ENCODE peak calls at places on chromosomes 3 and 15, in four cellular contexts. One of them, this sample, is unnamed.

GRCh38 chr3:173893066-173893465 is 495.5 kb downstream of the NLGN1 start:
- DNase-seq in body of pancreas: no peak
- DNase-seq in epithelial cell of proximal tubule: peak; percentile 61
- DNase-seq in A673: no peak
- DNase-seq in this sample: no peak

GRCh38 chr3:33831053-33831452 is 32.6 kb downstream of the PDCD6IP start:
- DNase-seq in body of pancreas: no peak
- DNase-seq in A673: no peak
- DNase-seq in epithelial cell of proximal tubule: no peak
- DNase-seq in this sample: no peak

GRCh38 chr3:125374996-125375941 is at the start of gene ZNF148:
- DNase-seq in A673: peak; percentile 92
- DNase-seq in body of pancreas: peak; percentile 92
- DNase-seq in epithelial cell of proximal tubule: no peak
- DNase-seq in this sample: no peak

GRCh38 chr3:187743195-187744141 is 1.8 kb downstream of the BCL6 start:
- DNase-seq in epithelial cell of proximal tubule: no peak
- DNase-seq in A673: peak; percentile 35
- DNase-seq in body of pancreas: peak; percentile 71
- DNase-seq in this sample: no peak

GRCh38 chr15:28935316-28935715 is 49.5 kb downstream of the APBA2 start:
- DNase-seq in body of pancreas: no peak
- DNase-seq in epithelial cell of proximal tubule: no peak
- DNase-seq in A673: no peak
- DNase-seq in this sample: peak; percentile 68

GRCh38 chr3:178005961-178006360 is 530.3 kb upstream of the KCNMB2 start:
- DNase-seq in body of pancreas: no peak
- DNase-seq in epithelial cell of proximal tubule: no peak
- DNase-seq in A673: no peak
- DNase-seq in this sample: no peak

GRCh38 chr3:48077835-48078234 is 61.6 kb upstream of the MAP4 start:
- DNase-seq in body of pancreas: no peak
- DNase-seq in A673: no peak
- DNase-seq in epithelial cell of proximal tubule: no peak
- DNase-seq in this sample: no peak

GRCh38 chr15:79130535-79131130 is 40.1 kb upstream of the RASGRF1 start:
- DNase-seq in epithelial cell of proximal tubule: no peak
- DNase-seq in body of pancreas: no peak
- DNase-seq in A673: no peak
- DNase-seq in this sample: no peak

GRCh38 chr3:43759297-43759782 is 68.6 kb downstream of the ABHD5 start:
- DNase-seq in epithelial cell of proximal tubule: peak; percentile 98
- DNase-seq in A673: no peak
- DNase-seq in body of pancreas: no peak
- DNase-seq in this sample: no peak

GRCh38 chr3:48187579-48188265 is 495 bp downstream of the CDC25A start:
- DNase-seq in A673: peak; percentile 12
- DNase-seq in body of pancreas: peak; percentile 68
- DNase-seq in epithelial cell of proximal tubule: no peak
- DNase-seq in this sample: no peak

GRCh38 chr15:92705693-92706618 is 50.4 kb upstream of the FAM174B start:
- DNase-seq in A673: no peak
- DNase-seq in body of pancreas: no peak
- DNase-seq in epithelial cell of proximal tubule: no peak
- DNase-seq in this sample: no peak

GRCh38 chr3:60758169-60758568 is 493.1 kb downstream of the FHIT start:
- DNase-seq in epithelial cell of proximal tubule: no peak
- DNase-seq in body of pancreas: no peak
- DNase-seq in A673: no peak
- DNase-seq in this sample: no peak

GRCh38 chr3:28901029-28901428 is 379.8 kb upstream of the RBMS3 start:
- DNase-seq in A673: peak; percentile 4
- DNase-seq in epithelial cell of proximal tubule: no peak
- DNase-seq in body of pancreas: peak; percentile 6
- DNase-seq in this sample: no peak

GRCh38 chr3:163474766-163475165 is 1603.5 kb downstream of the SI start:
- DNase-seq in epithelial cell of proximal tubule: no peak
- DNase-seq in body of pancreas: no peak
- DNase-seq in A673: peak; percentile 50
- DNase-seq in this sample: no peak

GRCh38 chr3:53114011-53114400 is 16.2 kb downstream of the RFT1 start:
- DNase-seq in body of pancreas: peak; percentile 86
- DNase-seq in epithelial cell of proximal tubule: no peak
- DNase-seq in A673: peak; percentile 62
- DNase-seq in this sample: no peak

GRCh38 chr15:42020713-42021273 is at the start of gene PLA2G4E:
- DNase-seq in A673: no peak
- DNase-seq in epithelial cell of proximal tubule: no peak
- DNase-seq in body of pancreas: no peak
- DNase-seq in this sample: no peak

GRCh38 chr3:155739154-155739553 is 5.7 kb downstream of the PLCH1 start:
- DNase-seq in body of pancreas: no peak
- DNase-seq in epithelial cell of proximal tubule: no peak
- DNase-seq in A673: peak; percentile 49
- DNase-seq in this sample: no peak

GRCh38 chr3:155741598-155741997 is 3.3 kb downstream of the PLCH1 start:
- DNase-seq in A673: no peak
- DNase-seq in epithelial cell of proximal tubule: no peak
- DNase-seq in body of pancreas: no peak
- DNase-seq in this sample: no peak

GRCh38 chr3:155741081-155741480 is 3.8 kb downstream of the PLCH1 start:
- DNase-seq in body of pancreas: no peak
- DNase-seq in A673: no peak
- DNase-seq in epithelial cell of proximal tubule: no peak
- DNase-seq in this sample: no peak

GRCh38 chr3:155737844-155738460 is 6.9 kb downstream of the PLCH1 start:
- DNase-seq in epithelial cell of proximal tubule: peak; percentile 88
- DNase-seq in A673: no peak
- DNase-seq in body of pancreas: peak; percentile 92
- DNase-seq in this sample: no peak

DNA sequence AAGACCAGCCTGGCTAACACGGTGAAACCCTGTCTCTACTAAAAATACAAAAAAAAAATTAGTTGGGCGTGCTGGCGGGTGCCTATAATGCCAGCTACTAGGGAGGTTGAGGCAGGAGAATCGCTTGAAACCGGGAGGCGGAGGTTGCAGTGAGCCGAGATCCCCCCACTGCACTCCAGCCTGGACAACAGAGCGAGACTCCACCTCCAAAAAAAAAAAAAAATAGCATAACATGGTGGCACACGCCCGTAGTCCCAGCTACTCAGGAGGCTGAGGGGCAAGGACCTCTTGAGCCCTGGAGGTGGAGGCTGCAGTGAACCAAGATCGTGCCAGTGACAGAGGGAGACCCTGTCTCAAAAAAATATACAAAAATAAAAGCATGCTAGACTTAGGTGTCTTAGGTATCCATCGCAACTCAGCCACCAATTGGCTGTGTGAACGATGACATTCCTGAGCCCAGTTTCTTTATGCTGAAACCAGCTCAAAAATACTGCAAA is 6.2 kb downstream of the PLCH1 start:
- DNase-seq in body of pancreas: no peak
- DNase-seq in A673: no peak
- DNase-seq in epithelial cell of proximal tubule: no peak
- DNase-seq in this sample: no peak
- TF ChIP-seq CTCF in body of pancreas: no peak
- TF ChIP-seq CTCF in A673: no peak
- TF ChIP-seq CTCF in epithelial cell of proximal tubule: no peak
- TF ChIP-seq CTCF in this sample: no peak

DNA sequence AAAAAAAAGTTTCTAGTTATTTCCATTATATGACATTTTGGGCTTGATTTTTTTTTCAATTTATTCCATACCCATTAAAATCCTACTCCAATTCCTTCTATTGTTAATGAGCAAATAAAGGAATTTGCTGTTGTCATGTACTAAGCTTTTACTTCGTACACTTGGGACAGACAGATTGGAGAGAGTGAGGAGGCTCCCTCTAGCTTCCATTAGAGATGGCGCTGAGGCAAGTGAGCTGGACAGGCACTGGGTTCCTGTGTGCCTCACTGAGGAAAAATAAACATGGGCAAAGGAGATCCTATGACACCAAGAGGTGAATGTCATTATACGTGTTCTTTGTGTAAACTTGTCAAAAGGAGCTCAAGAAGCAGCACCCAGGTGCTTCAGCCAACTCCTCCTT is 441.1 kb upstream of the MDFIC2 start:
- DNase-seq in A673: no peak
- DNase-seq in epithelial cell of proximal tubule: no peak
- DNase-seq in body of pancreas: no peak
- DNase-seq in this sample: no peak
- TF ChIP-seq CTCF in A673: no peak
- TF ChIP-seq CTCF in epithelial cell of proximal tubule: peak; percentile 36
- TF ChIP-seq CTCF in body of pancreas: no peak
- TF ChIP-seq CTCF in this sample: peak; percentile 34

GRCh38 chr15:62941719-62942118 is 100.8 kb upstream of the TPM1 start:
- DNase-seq in body of pancreas: no peak
- DNase-seq in A673: no peak
- DNase-seq in epithelial cell of proximal tubule: no peak
- DNase-seq in this sample: no peak
- TF ChIP-seq CTCF in body of pancreas: no peak
- TF ChIP-seq CTCF in A673: no peak
- TF ChIP-seq CTCF in epithelial cell of proximal tubule: no peak
- TF ChIP-seq CTCF in this sample: no peak

GRCh38 chr3:137469263-137469662 is 294.9 kb upstream of the SOX14 start:
- DNase-seq in epithelial cell of proximal tubule: no peak
- DNase-seq in A673: no peak
- DNase-seq in body of pancreas: no peak
- DNase-seq in this sample: no peak
- TF ChIP-seq CTCF in epithelial cell of proximal tubule: no peak
- TF ChIP-seq CTCF in A673: no peak
- TF ChIP-seq CTCF in body of pancreas: no peak
- TF ChIP-seq CTCF in this sample: no peak

DNA sequence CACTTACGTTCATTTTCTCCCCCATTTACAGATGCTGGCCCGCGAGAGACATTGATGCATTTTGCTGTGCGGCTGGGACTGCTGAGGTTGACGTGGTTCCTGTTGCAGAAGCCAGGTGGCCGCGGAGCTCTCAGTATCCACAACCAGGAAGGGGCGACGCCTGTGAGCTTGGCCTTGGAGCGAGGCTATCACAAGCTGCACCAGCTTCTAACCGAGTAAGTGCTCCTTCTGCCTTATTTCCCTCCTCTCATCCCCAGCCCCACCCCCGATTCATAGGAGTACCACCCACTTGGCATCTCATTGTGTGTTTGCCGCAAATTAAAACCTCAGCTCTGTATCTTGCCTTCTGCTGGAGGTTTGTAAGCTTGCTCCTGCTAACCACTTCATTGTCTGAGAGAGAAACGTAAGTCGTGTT is 163.3 kb downstream of the AKAP13 start:
- DNase-seq in body of pancreas: peak; percentile 94
- DNase-seq in epithelial cell of proximal tubule: no peak
- DNase-seq in A673: no peak
- DNase-seq in this sample: no peak
- TF ChIP-seq CTCF in body of pancreas: peak; percentile 76
- TF ChIP-seq CTCF in epithelial cell of proximal tubule: no peak
- TF ChIP-seq CTCF in A673: no peak
- TF ChIP-seq CTCF in this sample: no peak

GRCh38 chr15:100879461-100880138 is at the start of gene ALDH1A3:
- DNase-seq in epithelial cell of proximal tubule: no peak
- DNase-seq in A673: no peak
- DNase-seq in body of pancreas: peak; percentile 62
- DNase-seq in this sample: no peak

GRCh38 chr15:100881573-100882336 is 2.1 kb downstream of the ALDH1A3 start:
- DNase-seq in epithelial cell of proximal tubule: no peak
- DNase-seq in A673: no peak
- DNase-seq in body of pancreas: no peak
- DNase-seq in this sample: no peak

GRCh38 chr15:100880897-100881242 is 1.2 kb downstream of the ALDH1A3 start:
- DNase-seq in A673: no peak
- DNase-seq in epithelial cell of proximal tubule: no peak
- DNase-seq in body of pancreas: no peak
- DNase-seq in this sample: no peak

GRCh38 chr15:100879046-100879445 is 585 bp upstream of the ALDH1A3 start:
- DNase-seq in epithelial cell of proximal tubule: no peak
- DNase-seq in body of pancreas: no peak
- DNase-seq in A673: no peak
- DNase-seq in this sample: no peak

GRCh38 chr15:100880139-100880896 is 687 bp downstream of the ALDH1A3 start:
- DNase-seq in A673: no peak
- DNase-seq in body of pancreas: no peak
- DNase-seq in epithelial cell of proximal tubule: no peak
- DNase-seq in this sample: no peak
- TF ChIP-seq CTCF in A673: no peak
- TF ChIP-seq CTCF in body of pancreas: no peak
- TF ChIP-seq CTCF in epithelial cell of proximal tubule: no peak
- TF ChIP-seq CTCF in this sample: no peak

DNA sequence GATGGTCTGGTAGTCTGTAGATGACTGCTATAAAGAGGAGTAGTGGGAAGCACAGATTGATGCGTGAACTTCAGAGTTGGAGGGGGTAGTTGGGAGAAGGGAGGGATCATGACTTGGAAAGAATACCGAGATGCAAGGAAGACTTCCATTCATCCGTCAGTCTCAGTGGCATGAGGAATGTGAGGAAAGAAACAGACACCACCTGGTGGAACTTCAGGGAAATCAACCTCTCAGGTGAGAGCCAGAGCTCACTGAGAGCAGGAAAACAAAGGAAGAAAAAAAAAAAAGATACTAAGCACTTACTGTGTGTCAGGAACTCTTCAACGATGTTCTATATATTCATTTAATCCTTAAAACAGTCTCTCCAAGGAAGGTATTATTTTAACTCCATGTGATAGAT is 172.4 kb downstream of the OXSM start:
- DNase-seq in body of pancreas: no peak
- DNase-seq in epithelial cell of proximal tubule: no peak
- DNase-seq in A673: no peak
- DNase-seq in this sample: no peak
- TF ChIP-seq CTCF in body of pancreas: peak; percentile 49
- TF ChIP-seq CTCF in epithelial cell of proximal tubule: peak; percentile 50
- TF ChIP-seq CTCF in A673: no peak
- TF ChIP-seq CTCF in this sample: peak; percentile 28

This sample was measured in chondrocyte.